ENCODE peak calls at places on chromosome 22, in five cellular contexts. I is NCI-H1417; E is stimulated activated CD4-positive, alpha-beta T cell treated with anti-CD3 and anti-CD28 coated beads, Interleukin-12 subunit alpha, Interleukin-12 subunit beta, amount 100 ng/mL, for 4 hours; N is stimulated activated CD8-positive, alpha-beta memory T cell treated with anti-CD3 and anti-CD28 coated beads, Interleukin-4, amount 100 ng/mL, for 1 hour; T is activated T-cell treated with anti-CD3 and anti-CD28 coated beads, Interleukin-2, amount 50 U/mL, for 1 hour. B is an unnamed sample.

GRCh38 chr22:48332438-48333322 is 1495.0 kb downstream of the BRD1 start:
- DNase-seq in I (no peak), E (no peak), N (no peak), T (no peak), B (no peak)

GRCh38 chr22:48300877-48301276 is 1526.8 kb downstream of the BRD1 start:
- DNase-seq in I (no peak), E (no peak), N (no peak), T (no peak), B (no peak)

GRCh38 chr22:23742505-23743264 is 8.2 kb downstream of the ZNF70 start:
- DNase-seq in I (no peak), E (no peak), N (no peak), T (no peak), B (no peak)

GRCh38 chr22:44668190-44668885 is 33.7 kb upstream of the PRR5 start:
- DNase-seq in I (no peak), E (peak; percentile 28), N (no peak), T (peak; percentile 72), B (no peak)

GRCh38 chr22:37001826-37002225 is 17.4 kb downstream of the TST start:
- DNase-seq in I (no peak), E (no peak), N (no peak), T (no peak), B (no peak)

GRCh38 chr22:40416267-40416570 is 45.8 kb downstream of the SGSM3 start:
- DNase-seq in I (no peak), E (no peak), N (no peak), T (peak; percentile 13), B (no peak)

GRCh38 chr22:26066534-26066933 is 102.7 kb upstream of the SEZ6L start:
- DNase-seq in I (peak; percentile 84), E (no peak), N (no peak), T (no peak), B (no peak)

GRCh38 chr22:36027960-36028645 is 521 bp downstream of the RBFOX2 start:
- DNase-seq in I (peak; percentile 74), E (no peak), N (no peak), T (no peak), B (peak; percentile 33)